ENCODE peak calls at places on chromosomes 11 and 22, in ten cellular contexts. S is fibroblast of lung; Q is stimulated activated CD4-positive, alpha-beta T cell treated with anti-CD3 and anti-CD28 coated beads, Interleukin-2, amount 100 ng/mL, for 24 hours; R is NCI-H524; K is T-helper 1 cell; X is DMS153; W is activated CD4-positive, alpha-beta T cell treated with anti-CD3 and anti-CD28 coated beads for 4 hours; Z is NCI-H187 treated with DMSO at 0.1 percent for 48 hours; I is Karpas-422; F is effector CD8-positive, alpha-beta T cell. T is an unnamed sample.

GRCh38 chr22:27668828-27669797 is 132.4 kb downstream of the MN1 start:
- DNase-seq in S (peak; percentile 44), I (peak; percentile 77), Q (no peak), Z (no peak), R (peak; percentile 87), F (no peak), W (no peak), X (no peak), K (no peak), T (no peak)

GRCh38 chr11:118311518-118311917 is 7.0 kb downstream of the CD3E start:
- DNase-seq in W (no peak), K (no peak), F (no peak), X (no peak), R (no peak), I (peak; percentile 72), S (no peak), Z (no peak), Q (peak; percentile 9), T (no peak)

GRCh38 chr11:11178671-11179070 is 174.4 kb downstream of the CSNK2A3 start:
- DNase-seq in X (no peak), F (no peak), S (no peak), Q (no peak), W (no peak), R (no peak), Z (no peak), K (no peak), I (no peak), T (no peak)

GRCh38 chr11:15641191-15641810 is 526.6 kb downstream of the INSC start:
- DNase-seq in Q (no peak), K (no peak), F (no peak), S (no peak), I (no peak), Z (no peak), R (peak; percentile 11), X (no peak), W (no peak), T (no peak)

GRCh38 chr11:28969832-28970231 is 861.6 kb downstream of the METTL15 start:
- DNase-seq in K (no peak), F (no peak), W (no peak), S (no peak), X (peak; percentile 3), Z (no peak), R (no peak), Q (no peak), I (no peak), T (no peak)

GRCh38 chr22:22800716-22801115 is 86.9 kb upstream of the IGLL5 start:
- DNase-seq in S (no peak), F (no peak), R (no peak), K (no peak), X (no peak), Z (no peak), Q (no peak), I (no peak), W (no peak), T (no peak)

GRCh38 chr11:79486239-79486984 is 45.6 kb upstream of the TENM4 start:
- DNase-seq in R (no peak), X (no peak), F (no peak), Q (no peak), K (no peak), W (no peak), Z (no peak), I (no peak), S (no peak), T (no peak)

GRCh38 chr11:14449302-14449714 is 50.3 kb downstream of the COPB1 start:
- DNase-seq in F (no peak), K (no peak), Q (no peak), X (no peak), I (no peak), R (no peak), W (no peak), Z (no peak), S (peak; percentile 28), T (no peak)

GRCh38 chr11:64327993-64328392 is 10.1 kb downstream of the PRDX5 start:
- DNase-seq in X (no peak), S (no peak), Z (no peak), W (no peak), R (no peak), I (no peak), K (no peak), Q (no peak), F (no peak), T (no peak)

T was measured in B cell.